ENCODE peak calls at places on chromosome 4, in six cellular contexts. M is heart left ventricle, V is tibial nerve, K is stomach, Q is right lobe of liver, J is body of pancreas. I is an unnamed sample.

GRCh38 chr4:142474398-142475087 is 371.6 kb downstream of the INPP4B start:
- DNase-seq in M (no peak), V (no peak), K (peak; percentile 38), Q (no peak), J (peak; percentile 44), I (no peak)

GRCh38 chr4:154982187-154983047 is 201.3 kb downstream of the RBM46 start:
- DNase-seq in M (peak; percentile 31), V (peak; percentile 25), K (peak; percentile 74), Q (peak; percentile 73), J (peak; percentile 76), I (peak; percentile 48)

GRCh38 chr4:109276482-109277095 is 25.9 kb downstream of the COL25A1 start:
- DNase-seq in M (no peak), V (no peak), K (no peak), Q (no peak), J (no peak), I (no peak)

GRCh38 chr4:118313098-118313497 is 39.7 kb downstream of the PRSS12 start:
- DNase-seq in M (no peak), V (no peak), K (no peak), Q (no peak), J (no peak), I (no peak)

GRCh38 chr4:75584067-75584466 is 28.2 kb downstream of the ODAPH start:
- DNase-seq in M (no peak), V (no peak), K (no peak), Q (no peak), J (peak; percentile 29), I (no peak)

GRCh38 chr4:150391052-150391451 is 190.9 kb upstream of the MAB21L2 start:
- DNase-seq in M (no peak), V (no peak), K (no peak), Q (no peak), J (no peak), I (no peak)

GRCh38 chr4:148214529-148215166 is 227.6 kb downstream of the NR3C2 start:
- DNase-seq in M (peak; percentile 65), V (no peak), K (no peak), Q (no peak), J (peak; percentile 83), I (no peak)

GRCh38 chr4:87884976-87885574 is 52.3 kb downstream of the MEPE start:
- DNase-seq in M (no peak), V (no peak), K (no peak), Q (no peak), J (no peak), I (no peak)

GRCh38 chr4:82692101-82692780 is 106.4 kb downstream of the SCD5 start:
- DNase-seq in M (no peak), V (no peak), K (no peak), Q (no peak), J (no peak), I (no peak)

GRCh38 chr4:95165926-95166524 is 382.7 kb downstream of the UNC5C start:
- DNase-seq in M (no peak), V (no peak), K (no peak), Q (no peak), J (peak; percentile 34), I (peak; percentile 65)

GRCh38 chr4:118941149-118941548 is 52.5 kb downstream of the SYNPO2 start:
- DNase-seq in M (no peak), V (peak; percentile 24), K (no peak), Q (peak; percentile 80), J (peak; percentile 6), I (peak; percentile 56)

GRCh38 chr4:139528377-139529005 is 27.5 kb downstream of the SETD7 start:
- DNase-seq in M (peak; percentile 75), V (peak; percentile 34), K (peak; percentile 45), Q (no peak), J (peak; percentile 22), I (peak; percentile 93)

GRCh38 chr4:23290656-23291055 is 597.9 kb downstream of the GBA3 start:
- DNase-seq in M (no peak), V (no peak), K (no peak), Q (no peak), J (no peak), I (no peak)

GRCh38 chr4:165464813-165465381 is 86.1 kb downstream of the CPE start:
- DNase-seq in M (no peak), V (no peak), K (no peak), Q (no peak), J (peak; percentile 18), I (peak; percentile 52)

GRCh38 chr4:119664168-119664907 is 35.7 kb upstream of the PDE5A start:
- DNase-seq in M (no peak), V (no peak), K (no peak), Q (no peak), J (no peak), I (no peak)

GRCh38 chr4:100929135-100929534 is 411.3 kb upstream of the EMCN start:
- DNase-seq in M (no peak), V (no peak), K (no peak), Q (peak; percentile 86), J (no peak), I (no peak)

GRCh38 chr4:21901281-21901680 is 47.3 kb downstream of the KCNIP4 start:
- DNase-seq in M (no peak), V (no peak), K (no peak), Q (no peak), J (no peak), I (no peak)

GRCh38 chr4:21885770-21886169 is 62.8 kb downstream of the KCNIP4 start:
- DNase-seq in M (no peak), V (no peak), K (no peak), Q (no peak), J (no peak), I (no peak)

GRCh38 chr4:107854326-107855030 is 29.7 kb downstream of the SGMS2 start:
- DNase-seq in M (no peak), V (no peak), K (no peak), Q (no peak), J (no peak), I (no peak)

GRCh38 chr4:187814737-187815465 is 180.7 kb upstream of the ZFP42 start:
- DNase-seq in M (no peak), V (no peak), K (no peak), Q (no peak), J (peak; percentile 74), I (no peak)

GRCh38 chr4:89712141-89712540 is 124.8 kb downstream of the SNCA start:
- DNase-seq in M (no peak), V (no peak), K (no peak), Q (no peak), J (no peak), I (no peak)

GRCh38 chr4:137278431-137278830 is 253.9 kb downstream of the PCDH18 start:
- DNase-seq in M (no peak), V (no peak), K (no peak), Q (no peak), J (no peak), I (no peak)

GRCh38 chr4:42446823-42447222 is 49.5 kb downstream of the SHISA3 start:
- DNase-seq in M (no peak), V (no peak), K (no peak), Q (no peak), J (no peak), I (no peak)

GRCh38 chr4:101415962-101416361 is 68.6 kb upstream of the PPP3CA start:
- DNase-seq in M (no peak), V (no peak), K (no peak), Q (no peak), J (no peak), I (no peak)

GRCh38 chr4:39375478-39375877 is 9.3 kb upstream of the RFC1 start:
- DNase-seq in M (no peak), V (no peak), K (no peak), Q (no peak), J (no peak), I (no peak)

GRCh38 chr4:155001229-155001628 is 207.2 kb upstream of the NPY2R start:
- DNase-seq in M (no peak), V (no peak), K (no peak), Q (no peak), J (no peak), I (no peak)

GRCh38 chr4:156517956-156518355 is 453.6 kb downstream of the PDGFC start:
- DNase-seq in M (no peak), V (no peak), K (no peak), Q (no peak), J (no peak), I (no peak)

GRCh38 chr4:20323991-20324390 is 72.3 kb downstream of the SLIT2 start:
- DNase-seq in M (no peak), V (no peak), K (no peak), Q (no peak), J (no peak), I (no peak)

GRCh38 chr4:8188085-8188484 is 11.0 kb upstream of the SH3TC1 start:
- DNase-seq in M (no peak), V (no peak), K (no peak), Q (no peak), J (no peak), I (no peak)
- TF ChIP-seq CTCF in M (no peak), V (no peak), K (no peak), Q (no peak), J (no peak), I (no peak)

DNA sequence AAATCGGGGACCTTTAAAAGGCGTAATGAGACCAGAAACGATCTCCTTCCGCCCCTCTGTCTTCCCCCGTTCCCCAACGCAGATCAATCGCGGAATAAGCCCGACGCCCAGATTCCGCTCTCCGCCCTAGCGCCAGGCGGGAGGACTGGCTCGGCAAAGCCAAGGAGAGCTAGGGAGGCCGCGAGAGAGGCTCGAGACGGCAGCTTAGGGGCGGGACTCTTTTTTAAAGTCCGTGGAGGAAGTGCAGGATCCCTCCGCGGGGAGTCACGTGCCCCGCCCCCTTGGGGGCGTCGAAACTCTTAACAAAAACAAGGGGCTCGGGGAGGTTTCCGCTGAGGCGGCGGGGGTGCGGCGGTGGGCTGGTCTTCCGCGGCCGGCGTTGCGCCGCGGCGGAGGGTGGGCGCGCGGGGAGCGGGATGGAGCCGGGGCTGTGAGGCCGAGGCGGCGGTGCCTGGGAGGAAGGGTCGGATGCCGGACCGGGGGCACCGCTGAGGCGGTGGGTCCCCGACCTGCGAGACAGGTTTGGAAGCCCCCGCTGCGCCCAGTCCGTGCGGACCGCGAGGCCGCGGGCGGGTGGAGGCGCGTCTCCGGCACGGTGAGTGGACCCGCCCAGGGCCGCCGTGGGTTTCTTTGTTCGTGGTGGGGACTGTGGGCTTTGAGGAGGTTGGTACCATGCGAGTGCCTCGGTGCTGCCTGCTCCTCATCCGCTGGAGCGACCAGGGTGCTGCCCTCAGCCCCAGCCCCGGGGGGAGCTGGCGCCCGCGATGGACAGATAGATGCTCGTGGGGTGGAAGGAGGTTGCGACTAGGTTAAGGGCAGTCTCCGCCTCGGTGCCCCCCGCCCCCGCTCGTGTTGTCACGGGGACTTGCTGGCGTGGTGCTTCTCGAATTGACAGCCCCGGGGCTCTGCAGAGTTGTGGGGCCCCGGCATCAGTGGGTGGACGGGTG is at the start of gene CCNG2:
- DNase-seq in M (peak; percentile 83), V (peak; percentile 80), K (peak; percentile 84), Q (peak; percentile 83), J (peak; percentile 86), I (no peak)
- TF ChIP-seq POLR2A in M (peak; percentile 43), V (peak; percentile 44), K (no peak), Q (peak; percentile 61), J (peak; percentile 28), I (peak; percentile 52)

DNA sequence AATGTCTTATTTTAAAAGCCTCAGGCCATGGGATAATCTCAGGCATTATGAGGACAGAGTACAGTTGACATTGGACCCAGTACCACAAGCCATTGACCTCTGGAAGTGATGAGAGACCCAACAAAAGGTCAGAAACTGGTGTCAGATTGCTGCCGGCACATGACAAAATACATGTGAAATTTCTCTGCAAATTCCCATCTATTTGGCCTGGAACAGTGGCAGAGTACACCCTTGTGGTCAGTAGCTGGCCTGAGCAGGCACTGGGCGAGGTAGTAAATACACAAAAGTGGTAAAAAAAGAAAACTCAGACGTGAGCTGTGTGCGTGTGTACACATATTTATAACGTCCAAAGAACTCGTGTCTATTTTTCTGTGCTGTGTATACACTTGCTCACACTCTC is 155.5 kb downstream of the DHX15 start:
- DNase-seq in M (no peak), V (no peak), K (no peak), Q (peak; percentile 84), J (no peak), I (no peak)
- TF ChIP-seq CTCF in M (no peak), V (no peak), K (no peak), Q (peak; percentile 59), J (no peak), I (no peak)

GRCh38 chr4:10803944-10804343 is 119.4 kb upstream of the CLNK start:
- DNase-seq in M (no peak), V (no peak), K (no peak), Q (no peak), J (no peak), I (no peak)
- TF ChIP-seq POLR2A in M (no peak), V (no peak), K (no peak), Q (no peak), J (no peak), I (no peak)

I was measured in NB4.